ENCODE peak calls at places on chromosomes 16 and 17, in four cellular contexts. B, D, O and Q are unnamed samples.

GRCh38 chr16:71762186-71762585 is 37.7 kb upstream of the PHLPP2 start:
- DNase-seq in B (no peak), O (no peak), D (no peak), Q (no peak)

GRCh38 chr17:28575126-28575795 is 1.4 kb downstream of the ALDOC start:
- DNase-seq in O (no peak), D (no peak), B (no peak), Q (no peak)

GRCh38 chr16:86099326-86099725 is 200.4 kb downstream of the IRF8 start:
- DNase-seq in O (no peak), D (no peak), B (no peak), Q (no peak)

GRCh38 chr16:13733561-13733960 is 186.4 kb upstream of the ERCC4 start:
- DNase-seq in B (no peak), D (no peak), O (no peak), Q (no peak)

GRCh38 chr17:82216301-82217119 is 3.9 kb upstream of the CCDC57 start:
- DNase-seq in D (peak), O (no peak), B (peak), Q (peak)

GRCh38 chr16:57151369-57151768 is 34.5 kb downstream of the PSME3IP1 start:
- DNase-seq in O (no peak), D (no peak), B (no peak), Q (no peak)

GRCh38 chr17:69090365-69090764 is 29.6 kb upstream of the ABCA9 start:
- DNase-seq in B (no peak), D (no peak), O (no peak), Q (no peak)

GRCh38 chr16:56673916-56674315 is 4.3 kb downstream of the MT1H start:
- DNase-seq in B (peak), D (no peak), O (no peak), Q (no peak)

GRCh38 chr17:81641825-81642489 is 5.0 kb downstream of the TSPAN10 start:
- DNase-seq in O (no peak), D (no peak), B (no peak), Q (no peak)

GRCh38 chr17:74513987-74514631 is 17.2 kb downstream of the CD300LB start:
- DNase-seq in B (peak), O (no peak), D (no peak), Q (no peak)

GRCh38 chr16:84044108-84044488 is 1.5 kb upstream of the SLC38A8 start:
- DNase-seq in O (no peak), B (no peak), D (no peak), Q (peak)

GRCh38 chr17:44587339-44587738 is 30.1 kb downstream of the FZD2 start:
- DNase-seq in O (no peak), D (peak), B (no peak), Q (peak)

GRCh38 chr16:5025171-5025632 is 8.5 kb downstream of the NAGPA start:
- DNase-seq in O (no peak), B (no peak), D (no peak), Q (no peak)

GRCh38 chr17:18037482-18037881 is 1.5 kb downstream of the ATPAF2 start:
- DNase-seq in D (no peak), B (no peak), O (no peak), Q (no peak)

GRCh38 chr17:44768505-44769142 is 9.8 kb downstream of the ADAM11 start:
- DNase-seq in D (no peak), B (no peak), O (no peak), Q (no peak)

GRCh38 chr17:36532435-36532975 is 2.2 kb downstream of the MYO19 start:
- DNase-seq in D (no peak), B (no peak), O (no peak), Q (no peak)

GRCh38 chr17:36529121-36529520 is 5.5 kb downstream of the MYO19 start:
- DNase-seq in B (no peak), D (no peak), O (no peak), Q (no peak)

GRCh38 chr17:36535669-36536081 is 888 bp downstream of the PIGW start:
- DNase-seq in D (no peak), O (no peak), B (no peak), Q (no peak)

GRCh38 chr17:36534881-36535668 is at the start of gene PIGW:
- DNase-seq in O (peak), B (peak), D (peak), Q (peak)

DNA sequence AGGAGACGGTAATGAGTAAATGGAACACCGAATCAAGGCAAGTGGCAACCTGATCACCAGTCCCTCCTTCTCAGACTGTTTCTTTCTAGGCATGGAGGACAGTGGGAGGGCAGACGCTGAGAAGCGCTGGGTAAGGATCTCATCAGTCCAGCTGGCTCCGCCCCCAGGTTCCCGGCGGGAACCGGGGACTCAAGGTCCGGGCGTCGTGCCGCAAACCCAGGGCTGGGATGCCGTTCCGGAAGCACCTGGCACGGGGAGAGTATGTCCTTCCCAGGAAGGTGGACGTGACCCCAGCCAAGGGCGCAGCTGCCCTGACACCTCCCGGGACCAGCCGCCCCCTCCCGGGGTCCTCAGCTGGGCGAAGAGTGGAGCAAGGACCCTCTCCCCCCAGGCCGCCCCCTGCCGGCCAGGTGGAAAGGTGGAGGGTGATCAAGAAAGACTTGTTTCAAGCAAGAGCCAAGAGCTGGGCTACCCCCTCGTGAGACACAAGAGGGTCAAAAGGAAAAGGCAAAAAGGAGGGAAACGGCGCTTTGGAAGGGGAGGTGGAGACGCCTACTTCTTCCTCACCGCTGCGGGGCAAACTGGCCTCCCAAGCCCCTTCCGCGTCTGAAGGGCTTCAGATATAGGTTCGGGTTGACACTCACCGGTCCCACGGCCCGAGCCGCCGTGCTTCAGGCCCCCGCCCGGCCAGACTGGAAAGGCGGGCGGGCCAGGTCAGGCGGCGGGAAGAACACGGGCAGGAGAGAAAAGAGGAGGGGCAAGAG is at the start of gene MYO19:
- DNase-seq in B (peak), O (no peak), D (peak), Q (peak)
- TF ChIP-seq CTCF in B (peak), O (peak), D (peak), Q (peak)

GRCh38 chr17:58412910-58413630 is 4.3 kb downstream of the RNF43 start:
- DNase-seq in D (no peak), B (no peak), O (no peak), Q (no peak)
- H3K27ac ChIP-seq in D (peak), B (no peak), O (no peak), Q (no peak)

GRCh38 chr17:55845385-55845784 is 94.5 kb downstream of the PCTP start:
- DNase-seq in D (peak), O (no peak), B (no peak), Q (peak)
- TF ChIP-seq CTCF in D (peak), O (no peak), B (no peak), Q (peak)

GRCh38 chr16:6035161-6035560 is 937.6 kb upstream of the EEF2KMT start:
- DNase-seq in B (no peak), D (no peak), O (no peak), Q (no peak)

DNA sequence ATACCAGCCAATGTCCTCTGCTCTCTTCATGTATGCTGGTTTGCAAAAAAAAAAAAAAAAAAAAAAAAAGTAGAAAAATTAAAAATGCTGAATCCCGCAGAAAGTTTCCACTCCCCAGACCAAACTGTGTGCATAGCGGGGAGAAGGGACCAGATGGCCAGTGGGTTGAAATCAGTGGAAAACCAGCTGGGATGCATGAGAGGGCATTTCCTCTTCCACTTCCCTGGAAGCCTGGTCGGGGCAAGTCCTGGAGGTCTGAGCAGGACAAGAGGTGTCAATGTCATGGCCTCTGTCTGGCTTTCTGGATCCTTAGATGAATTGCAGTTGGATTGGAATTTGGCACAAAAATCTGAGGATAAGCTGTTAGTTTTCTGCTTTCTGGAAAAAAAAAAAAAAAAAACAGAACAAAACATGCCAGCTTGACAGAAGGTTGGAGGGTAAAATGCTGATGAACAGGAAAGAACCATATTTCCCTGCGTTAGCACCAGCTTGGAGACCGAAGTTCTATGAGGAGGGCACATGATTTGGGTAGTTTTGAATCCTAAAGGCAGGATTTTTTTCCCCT is 941.5 kb upstream of the EEF2KMT start:
- DNase-seq in B (no peak), O (no peak), D (no peak), Q (no peak)
- H3K27ac ChIP-seq in B (no peak), O (no peak), D (no peak), Q (no peak)

DNA sequence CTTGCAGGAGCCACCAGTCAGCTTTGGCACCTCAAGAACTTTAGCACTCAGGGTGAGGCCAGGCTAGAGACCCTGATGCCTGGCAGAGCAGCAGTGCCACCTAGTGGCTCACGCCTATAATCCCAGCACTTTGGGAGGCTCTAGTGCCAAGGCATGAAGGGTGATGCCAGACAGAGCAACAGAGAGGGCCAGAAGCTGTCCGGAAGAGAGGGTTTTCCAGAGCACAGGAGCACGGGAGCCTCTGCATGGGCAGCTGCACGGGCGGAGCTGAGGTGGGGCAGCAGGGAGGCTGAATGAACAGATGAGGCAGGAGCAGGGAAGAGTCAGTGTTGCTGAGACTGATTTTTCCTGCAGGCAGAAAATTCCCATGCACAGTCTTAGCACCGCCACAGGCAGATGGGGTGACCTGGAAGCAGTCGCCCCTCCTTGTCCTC is 38.9 kb downstream of the MYH3 start:
- DNase-seq in B (peak), O (no peak), D (peak), Q (peak)
- TF ChIP-seq CTCF in B (peak), O (peak), D (peak), Q (peak)

GRCh38 chr17:15408803-15409202 is 58.6 kb downstream of the CDRT4 start:
- DNase-seq in O (no peak), D (no peak), B (no peak), Q (no peak)
- H3K27ac ChIP-seq in O (peak), D (peak), B (peak), Q (peak)

DNA sequence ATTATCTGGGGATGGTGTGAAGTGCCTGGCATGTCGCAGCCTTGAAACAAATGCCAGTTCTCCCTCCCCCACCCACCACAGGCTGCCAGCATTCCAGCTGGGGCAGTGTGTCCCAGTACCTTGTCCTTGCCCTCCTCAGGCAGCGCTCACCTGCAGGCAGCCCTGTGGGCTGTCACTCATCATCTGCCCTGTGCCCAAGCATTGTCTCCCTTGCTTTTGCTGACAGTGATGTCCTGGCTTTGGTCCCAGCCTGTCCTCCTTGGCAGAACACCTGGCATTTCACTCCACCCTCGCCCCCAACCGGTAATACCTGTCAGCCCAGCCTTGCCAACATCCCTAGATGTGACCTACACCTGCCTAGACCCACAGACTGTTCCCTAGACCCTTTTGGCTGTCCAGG is 129.7 kb downstream of the MRM1 start:
- DNase-seq in D (no peak), O (no peak), B (peak), Q (no peak)
- TF ChIP-seq CTCF in D (no peak), O (no peak), B (no peak), Q (no peak)